ENCODE peak calls at places on chromosomes 6 and 20, in ten cellular contexts. K, Q, J, A, T, L, P, W, R and Y are unnamed samples.

GRCh38 chr6:1316482-1317220 is 4.8 kb downstream of the FOXQ1 start:
- DNase-seq in L (no peak), K (no peak), Q (no peak), A (peak), R (peak), T (no peak), W (no peak), J (peak), P (no peak), Y (no peak)

GRCh38 chr20:50794846-50795634 is at the start of gene BCAS4:
- DNase-seq in A (peak), L (peak), Q (peak), P (peak), K (peak), W (peak), T (peak), J (peak), R (peak), Y (peak)

GRCh38 chr6:159716247-159717086 is 10.8 kb upstream of the WTAP start:
- DNase-seq in K (no peak), P (peak), L (peak), T (peak), A (no peak), W (no peak), Q (no peak), R (peak), J (no peak), Y (no peak)

GRCh38 chr6:164098857-164099534 is 684.5 kb downstream of the QKI start:
- DNase-seq in J (peak), K (no peak), L (peak), A (no peak), W (no peak), R (peak), T (peak), Q (no peak), P (peak), Y (no peak)

GRCh38 chr6:110358536-110359148 is 493 bp upstream of the METTL24 start:
- DNase-seq in Q (no peak), R (no peak), T (no peak), K (no peak), P (no peak), W (no peak), A (no peak), L (no peak), J (no peak), Y (no peak)

GRCh38 chr6:16684896-16685554 is 76.2 kb downstream of the ATXN1 start:
- DNase-seq in A (no peak), L (no peak), R (peak), T (peak), P (peak), J (no peak), Q (no peak), K (no peak), W (peak), Y (no peak)

GRCh38 chr6:90715093-90715655 is 128.3 kb upstream of the MAP3K7 start:
- DNase-seq in R (peak), W (no peak), P (no peak), Q (no peak), T (no peak), A (no peak), L (no peak), K (no peak), J (no peak), Y (no peak)

GRCh38 chr20:63863021-63863797 is 1.9 kb upstream of the TPD52L2 start:
- DNase-seq in K (no peak), L (no peak), P (no peak), W (no peak), A (no peak), Q (no peak), T (no peak), J (no peak), R (no peak), Y (no peak)

GRCh38 chr20:38645318-38645717 is 43.7 kb downstream of the ARHGAP40 start:
- DNase-seq in P (no peak), Q (no peak), L (no peak), R (no peak), T (no peak), A (no peak), J (no peak), W (no peak), K (no peak), Y (no peak)
- TF ChIP-seq CTCF in P (no peak), Q (no peak), L (no peak), R (no peak), T (no peak), A (no peak), J (no peak), W (no peak), K (no peak), Y (no peak)

GRCh38 chr6:26224940-26225847 is 138.0 kb downstream of the HFE start:
- DNase-seq in Q (no peak), W (no peak), L (no peak), T (peak), K (no peak), A (no peak), J (no peak), P (peak), R (peak), Y (no peak)
- TF ChIP-seq CTCF in Q (no peak), W (no peak), L (no peak), T (no peak), K (no peak), A (no peak), J (no peak), P (peak), R (peak), Y (no peak)

DNA sequence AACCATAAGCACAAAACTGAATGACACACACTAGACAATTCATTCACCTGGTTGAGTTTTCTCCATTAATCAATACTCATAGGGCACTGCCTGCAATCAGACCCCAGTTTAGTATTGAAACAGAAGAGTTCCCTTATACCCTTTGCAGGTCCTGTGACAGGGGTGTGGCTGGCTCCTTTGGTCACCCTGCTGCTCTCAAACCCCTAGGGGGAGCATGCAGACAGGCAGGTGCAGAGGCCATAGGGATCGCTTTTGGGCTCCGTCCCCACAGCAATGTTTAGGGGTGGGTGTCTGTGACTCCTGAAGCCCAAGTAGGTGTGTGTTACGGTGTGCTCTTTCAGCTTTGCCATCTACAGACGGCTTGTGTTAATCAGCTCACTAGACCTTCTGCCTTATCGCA is 210.4 kb downstream of the CENPW start:
- DNase-seq in A (no peak), L (no peak), W (no peak), J (no peak), P (no peak), K (no peak), T (no peak), R (no peak), Q (no peak), Y (no peak)
- TF ChIP-seq CTCF in A (no peak), L (no peak), W (no peak), J (no peak), P (no peak), K (no peak), T (no peak), R (no peak), Q (no peak), Y (no peak)

GRCh38 chr6:151493495-151494234 is at the start of gene CCDC170:
- DNase-seq in Q (peak), K (no peak), T (no peak), J (peak), P (peak), W (no peak), A (peak), L (peak), R (no peak), Y (no peak)
- TF ChIP-seq CTCF in Q (no peak), K (no peak), T (no peak), J (no peak), P (no peak), W (no peak), A (no peak), L (no peak), R (no peak), Y (no peak)

GRCh38 chr6:43678341-43678740 is 9.2 kb downstream of the MRPS18A start:
- DNase-seq in K (no peak), L (no peak), W (no peak), A (no peak), J (no peak), P (no peak), Q (no peak), R (no peak), T (no peak), Y (no peak)
- TF ChIP-seq CTCF in K (no peak), L (no peak), W (no peak), A (no peak), J (no peak), P (no peak), Q (no peak), R (no peak), T (no peak), Y (no peak)

GRCh38 chr6:39790772-39791171 is 1.4 kb upstream of the DAAM2 start:
- DNase-seq in K (no peak), J (peak), W (no peak), Q (no peak), R (no peak), T (peak), A (no peak), P (peak), L (peak), Y (no peak)

GRCh38 chr6:39793528-39793927 is 1.4 kb downstream of the DAAM2 start:
- DNase-seq in R (no peak), T (no peak), L (no peak), K (no peak), Q (no peak), J (no peak), W (no peak), A (no peak), P (no peak), Y (no peak)

GRCh38 chr6:39792501-39793450 is 600 bp downstream of the DAAM2 start:
- DNase-seq in R (no peak), P (no peak), K (no peak), J (no peak), A (no peak), T (no peak), Q (no peak), L (no peak), W (no peak), Y (no peak)

GRCh38 chr6:39791311-39791710 is 865 bp upstream of the DAAM2 start:
- DNase-seq in Q (no peak), J (no peak), P (peak), A (no peak), L (peak), T (peak), K (no peak), W (no peak), R (no peak), Y (no peak)

DNA sequence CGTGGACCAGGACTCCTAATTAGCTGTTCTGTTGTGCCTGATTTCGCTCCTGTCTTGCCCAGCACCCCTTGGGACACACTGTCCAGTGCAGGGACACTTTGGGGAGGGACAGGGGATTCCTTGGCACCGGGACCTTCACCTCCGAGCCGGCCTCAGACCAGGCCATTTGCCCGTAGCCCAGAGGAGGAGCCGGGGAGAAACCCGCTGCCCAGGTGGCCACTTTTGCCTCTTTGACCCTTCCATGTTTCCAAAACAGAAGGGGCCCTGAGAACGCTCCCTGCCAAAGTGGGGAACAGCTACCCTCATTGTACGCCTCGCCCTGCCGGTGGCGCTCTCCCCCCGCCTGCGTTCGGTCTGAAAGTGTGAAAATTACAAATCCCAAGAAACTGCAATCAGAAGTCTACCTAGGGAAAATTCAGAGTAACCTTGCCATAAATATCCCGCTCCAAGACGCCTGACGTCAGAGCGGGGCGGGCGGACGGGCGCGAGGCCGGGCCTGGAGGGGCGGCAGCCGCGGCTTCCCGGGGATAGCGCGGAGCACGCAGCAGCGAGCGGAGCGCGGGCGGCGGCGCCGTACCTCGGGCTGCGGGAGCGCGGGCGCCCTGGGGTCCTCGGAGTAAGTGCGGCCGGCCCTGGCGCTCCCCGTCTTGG is at the start of gene DAAM2:
- DNase-seq in J (peak), A (peak), P (peak), T (peak), W (no peak), Q (no peak), R (peak), L (peak), K (no peak), Y (no peak)
- TF ChIP-seq CTCF in J (no peak), A (no peak), P (peak), T (peak), W (no peak), Q (no peak), R (no peak), L (no peak), K (no peak), Y (no peak)

DNA sequence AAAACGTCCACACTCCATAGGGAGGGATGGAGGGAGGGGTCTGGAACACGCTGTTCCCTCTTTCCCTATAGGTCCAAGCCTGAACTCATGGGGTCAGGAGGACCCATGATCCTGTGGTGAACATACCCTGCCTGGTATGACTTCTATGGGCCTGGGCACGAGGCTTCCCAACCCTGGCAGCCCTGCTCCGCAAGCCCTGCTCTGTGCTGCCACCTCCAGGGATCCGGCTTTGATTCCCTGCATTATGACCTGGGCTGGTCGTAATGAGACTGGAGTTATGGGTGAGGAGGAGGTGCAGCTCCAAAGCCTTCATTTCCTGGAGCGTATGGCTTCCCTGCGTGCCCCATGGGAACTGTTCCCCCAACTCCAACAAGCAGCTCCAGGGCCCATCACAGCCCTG is 54.9 kb downstream of the CDH22 start:
- DNase-seq in R (peak), T (peak), P (no peak), J (peak), L (no peak), Q (no peak), W (no peak), A (no peak), K (no peak), Y (no peak)
- TF ChIP-seq CTCF in R (peak), T (peak), P (no peak), J (no peak), L (no peak), Q (no peak), W (no peak), A (no peak), K (no peak), Y (no peak)